ENCODE peak calls at places on chromosome 11, in five cellular contexts. Y is B cell, A is cardiac muscle cell, B is mesothelial cell of epicardium, F is lower lobe of right lung. C is an unnamed sample.

GRCh38 chr11:210122-210802 is 2.8 kb downstream of the RIC8A start:
- DNase-seq in B (no peak), A (peak), Y (no peak), F (no peak), C (no peak)

GRCh38 chr11:46666982-46667590 is 33.3 kb downstream of the ARHGAP1 start:
- DNase-seq in Y (no peak), A (peak), F (no peak), B (no peak), C (no peak)

GRCh38 chr11:16881074-16881709 is 133.0 kb downstream of the PLEKHA7 start:
- DNase-seq in F (peak), Y (no peak), B (no peak), A (peak), C (peak)

GRCh38 chr11:11628651-11629050 is 6.8 kb upstream of the GALNT18 start:
- DNase-seq in B (no peak), Y (no peak), A (no peak), F (no peak), C (no peak)

GRCh38 chr11:2825261-2825885 is 60.2 kb downstream of the CDKN1C start:
- DNase-seq in F (peak), A (peak), B (no peak), Y (no peak), C (no peak)

GRCh38 chr11:47136921-47137320 is 39.8 kb downstream of the ARFGAP2 start:
- DNase-seq in A (no peak), Y (no peak), F (no peak), B (no peak), C (no peak)

GRCh38 chr11:116888884-116889549 is 51.6 kb upstream of the APOA1 start:
- DNase-seq in F (no peak), B (no peak), Y (no peak), A (no peak), C (no peak)

GRCh38 chr11:85821636-85822035 is 10.7 kb upstream of the SYTL2 start:
- DNase-seq in Y (no peak), A (no peak), F (no peak), B (no peak), C (no peak)

GRCh38 chr11:3153291-3153861 is 11.7 kb downstream of the OSBPL5 start:
- DNase-seq in F (peak), A (peak), Y (no peak), B (no peak), C (no peak)

GRCh38 chr11:83671295-83671694 is 385.1 kb upstream of the CCDC90B start:
- DNase-seq in B (no peak), F (no peak), A (no peak), Y (peak), C (no peak)

GRCh38 chr11:24855951-24856350 is 359.1 kb downstream of the LUZP2 start:
- DNase-seq in Y (no peak), F (no peak), B (no peak), A (no peak), C (no peak)

GRCh38 chr11:69801513-69802335 is 17.5 kb downstream of the FGF3 start:
- DNase-seq in B (peak), F (no peak), Y (peak), A (peak), C (peak)

GRCh38 chr11:7651140-7651551 is 22.2 kb downstream of the CYB5R2 start:
- DNase-seq in Y (no peak), B (no peak), A (no peak), F (no peak), C (no peak)

GRCh38 chr11:21472256-21472655 is 720.6 kb upstream of the ANO5 start:
- DNase-seq in F (no peak), Y (no peak), A (no peak), B (no peak), C (no peak)

GRCh38 chr11:11915625-11916024 is 73.9 kb downstream of the USP47 start:
- DNase-seq in B (no peak), Y (no peak), F (no peak), A (no peak), C (no peak)

GRCh38 chr11:44766112-44766971 is 39.6 kb downstream of the TSPAN18 start:
- DNase-seq in Y (no peak), B (peak), F (no peak), A (peak), C (no peak)
- TF ChIP-seq CTCF in Y (no peak), B (no peak), F (no peak), A (peak), C (no peak)

GRCh38 chr11:77510095-77510494 is 36.2 kb upstream of the PAK1 start:
- DNase-seq in Y (no peak), B (no peak), A (no peak), F (no peak), C (no peak)

GRCh38 chr11:77505956-77506355 is 32.1 kb upstream of the PAK1 start:
- DNase-seq in B (no peak), F (no peak), Y (no peak), A (no peak), C (no peak)

GRCh38 chr11:77512092-77512491 is 38.2 kb upstream of the PAK1 start:
- DNase-seq in Y (no peak), B (no peak), F (no peak), A (no peak), C (no peak)

GRCh38 chr11:77506857-77507256 is 33.0 kb upstream of the PAK1 start:
- DNase-seq in A (no peak), F (no peak), B (peak), Y (no peak), C (no peak)

GRCh38 chr11:77508031-77508430 is 34.1 kb upstream of the PAK1 start:
- DNase-seq in F (no peak), A (no peak), B (no peak), Y (no peak), C (no peak)
- TF ChIP-seq CTCF in F (no peak), A (no peak), B (no peak), Y (no peak), C (no peak)

GRCh38 chr11:30049214-30049613 is 32.4 kb upstream of the KCNA4 start:
- DNase-seq in B (no peak), A (peak), Y (no peak), F (no peak), C (no peak)
- TF ChIP-seq CTCF in B (no peak), A (peak), Y (no peak), F (no peak), C (no peak)

DNA sequence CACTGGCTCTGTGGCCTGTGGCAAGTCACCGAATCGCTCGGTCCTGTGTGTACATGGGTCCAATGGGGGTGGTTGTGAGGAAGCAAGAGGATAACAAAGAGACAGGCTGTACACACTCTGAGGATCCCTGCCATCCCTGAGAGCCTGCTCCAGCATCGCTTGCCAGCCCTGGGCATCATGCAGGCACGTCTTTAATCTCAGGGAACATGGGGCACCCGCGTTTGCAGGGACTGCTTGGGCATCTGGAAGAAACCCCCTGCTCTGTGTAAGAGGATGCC is 1.3 kb upstream of the C1QTNF5 start:
- DNase-seq in A (no peak), Y (no peak), B (no peak), F (no peak), C (no peak)
- TF ChIP-seq CTCF in A (no peak), Y (no peak), B (no peak), F (no peak), C (no peak)

GRCh38 chr11:72136677-72137255 is 1.2 kb downstream of the FOLR3 start:
- DNase-seq in B (no peak), A (no peak), F (no peak), Y (no peak), C (no peak)

GRCh38 chr11:72138821-72139390 is 3.4 kb downstream of the FOLR3 start:
- DNase-seq in F (no peak), Y (no peak), A (no peak), B (no peak), C (no peak)

GRCh38 chr11:72140661-72141060 is 5.1 kb downstream of the FOLR3 start:
- DNase-seq in B (no peak), Y (no peak), F (no peak), A (no peak), C (no peak)

GRCh38 chr11:72141066-72141465 is 5.5 kb downstream of the FOLR3 start:
- DNase-seq in F (no peak), A (peak), B (no peak), Y (no peak), C (no peak)

GRCh38 chr11:72139500-72139899 is 4.0 kb downstream of the FOLR3 start:
- DNase-seq in B (no peak), A (no peak), Y (no peak), F (no peak), C (no peak)
- TF ChIP-seq CTCF in B (no peak), A (no peak), Y (no peak), F (no peak), C (no peak)

DNA sequence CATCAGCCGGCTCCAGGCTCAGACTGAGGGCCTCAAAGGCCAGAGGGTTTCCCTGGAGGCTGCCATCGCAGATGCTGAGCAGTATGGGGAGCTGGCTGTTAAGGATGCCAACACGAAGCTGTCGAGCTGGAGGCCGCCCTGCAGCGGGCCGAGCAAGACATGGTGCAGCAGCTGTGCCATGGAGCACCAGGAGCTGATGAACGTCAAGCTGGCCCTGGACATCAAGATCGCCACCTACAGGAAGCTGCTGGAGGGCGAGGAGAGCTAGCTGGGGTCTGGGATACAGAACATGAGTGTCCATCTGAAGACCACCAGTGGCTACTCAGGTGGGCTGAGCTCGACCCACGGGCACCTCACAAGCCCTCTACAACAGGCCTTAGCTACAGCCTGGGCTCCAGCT is 4.0 kb upstream of the SCUBE2 start:
- DNase-seq in A (no peak), B (no peak), Y (no peak), F (no peak), C (no peak)
- TF ChIP-seq CTCF in A (peak), B (no peak), Y (no peak), F (peak), C (no peak)

GRCh38 chr11:90434858-90435257 is 212.0 kb upstream of the CHORDC1 start:
- DNase-seq in B (no peak), F (no peak), A (no peak), Y (no peak), C (no peak)
- TF ChIP-seq CTCF in B (no peak), F (no peak), A (no peak), Y (no peak), C (no peak)

GRCh38 chr11:122785156-122785605 is 53.1 kb upstream of the CRTAM start:
- DNase-seq in Y (no peak), F (no peak), A (no peak), B (no peak), C (no peak)
- TF ChIP-seq CTCF in Y (no peak), F (no peak), A (no peak), B (no peak), C (no peak)

GRCh38 chr11:35237860-35238715 is 99.1 kb downstream of the CD44 start:
- DNase-seq in F (no peak), A (peak), B (no peak), Y (peak), C (peak)
- TF ChIP-seq CTCF in F (peak), A (peak), B (peak), Y (peak), C (peak)

GRCh38 chr11:76512851-76513653 is 68.2 kb downstream of the EMSY start:
- DNase-seq in F (no peak), B (no peak), Y (no peak), A (peak), C (no peak)
- TF ChIP-seq CTCF in F (no peak), B (peak), Y (no peak), A (peak), C (peak)

C was measured in nephron progenitor cell.